ENCODE peak calls at places on chromosomes 4 and X, in six cellular contexts. Y is endothelial cell of umbilical vein; S is CD4-positive, alpha-beta T cell; R is RWPE1; X is MCF 10A; E is brain microvascular endothelial cell. D is an unnamed sample.

GRCh38 chrX:129642641-129643040 is 12.1 kb downstream of the APLN start:
- DNase-seq in X (peak; percentile 69), S (no peak), E (no peak), R (no peak), Y (no peak), D (no peak)

GRCh38 chrX:37454537-37455285 is 105.5 kb downstream of the PRRG1 start:
- DNase-seq in R (peak; percentile 67), X (peak; percentile 83), S (no peak), E (peak; percentile 11), Y (peak; percentile 32), D (peak; percentile 60)

GRCh38 chr4:124943938-124944337 is 231.4 kb upstream of the ANKRD50 start:
- DNase-seq in E (no peak), S (no peak), Y (no peak), R (no peak), X (peak; percentile 34), D (no peak)

GRCh38 chr4:67909910-67910905 is 26.4 kb upstream of the TMPRSS11D start:
- DNase-seq in R (no peak), E (no peak), Y (peak; percentile 34), X (peak; percentile 50), S (no peak), D (no peak)

GRCh38 chr4:19051751-19052296 is 1030.3 kb upstream of the LCORL start:
- DNase-seq in Y (peak; percentile 2), E (no peak), R (no peak), S (no peak), X (no peak), D (no peak)

GRCh38 chrX:22969416-22969815 is 30.3 kb upstream of the DDX53 start:
- DNase-seq in R (no peak), X (no peak), S (no peak), Y (no peak), E (peak; percentile 44), D (no peak)

GRCh38 chr4:16018841-16019240 is 55.9 kb upstream of the FGFBP2 start:
- DNase-seq in R (no peak), Y (no peak), S (no peak), X (no peak), E (no peak), D (no peak)

GRCh38 chr4:163693776-163694175 is 199.3 kb downstream of the TMA16 start:
- DNase-seq in R (peak; percentile 46), S (no peak), E (peak; percentile 72), X (peak; percentile 32), Y (no peak), D (no peak)

GRCh38 chr4:71559957-71560541 is 221.2 kb downstream of the SLC4A4 start:
- DNase-seq in E (peak; percentile 76), S (no peak), Y (peak; percentile 41), R (no peak), X (no peak), D (peak; percentile 6)

GRCh38 chrX:41471786-41472185 is 24.6 kb downstream of the NYX start:
- DNase-seq in X (no peak), E (no peak), S (no peak), Y (no peak), R (no peak), D (no peak)

GRCh38 chrX:54076903-54077302 is 32.6 kb upstream of the PHF8 start:
- DNase-seq in S (no peak), Y (no peak), R (peak; percentile 34), E (no peak), X (peak; percentile 88), D (no peak)

GRCh38 chr4:112585977-112586736 is 50.6 kb downstream of the ZGRF1 start:
- DNase-seq in E (no peak), R (no peak), S (no peak), Y (no peak), X (no peak), D (no peak)

GRCh38 chr4:94158883-94159282 is 48.8 kb upstream of the SMARCAD1 start:
- DNase-seq in E (no peak), X (no peak), R (no peak), S (no peak), Y (no peak), D (no peak)

GRCh38 chrX:103554687-103555417 is 30.5 kb upstream of the TCEAL4 start:
- DNase-seq in X (no peak), E (peak; percentile 49), S (peak; percentile 13), R (no peak), Y (peak; percentile 67), D (peak; percentile 36)

GRCh38 chrX:112521658-112522057 is 158.1 kb downstream of the LHFPL1 start:
- DNase-seq in Y (no peak), E (no peak), X (peak; percentile 26), S (no peak), R (no peak), D (no peak)

DNA sequence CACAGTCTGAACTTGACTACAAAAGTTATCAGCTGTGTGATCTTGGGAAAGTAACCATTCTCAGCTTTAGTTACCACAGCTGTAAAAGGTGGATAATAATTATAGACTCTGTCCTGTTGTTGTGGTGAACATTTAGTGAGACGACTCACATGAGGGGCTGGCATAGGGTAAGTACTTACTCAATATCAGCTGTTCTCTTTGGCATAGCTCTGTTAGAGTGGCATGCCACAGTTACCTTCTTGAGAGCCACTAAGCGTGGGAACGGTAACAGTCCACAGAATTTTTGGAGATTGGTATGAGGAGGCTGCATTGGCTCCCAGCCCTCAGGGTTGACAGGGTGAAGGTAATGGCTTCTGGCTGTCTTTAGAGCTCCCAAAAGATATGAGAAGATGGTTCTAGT is 13.2 kb upstream of the HAND2 start:
- DNase-seq in E (no peak), S (no peak), R (no peak), X (no peak), Y (no peak), D (no peak)
- TF ChIP-seq CTCF in E (no peak), S (no peak), R (no peak), X (no peak), Y (no peak), D (no peak)

DNA sequence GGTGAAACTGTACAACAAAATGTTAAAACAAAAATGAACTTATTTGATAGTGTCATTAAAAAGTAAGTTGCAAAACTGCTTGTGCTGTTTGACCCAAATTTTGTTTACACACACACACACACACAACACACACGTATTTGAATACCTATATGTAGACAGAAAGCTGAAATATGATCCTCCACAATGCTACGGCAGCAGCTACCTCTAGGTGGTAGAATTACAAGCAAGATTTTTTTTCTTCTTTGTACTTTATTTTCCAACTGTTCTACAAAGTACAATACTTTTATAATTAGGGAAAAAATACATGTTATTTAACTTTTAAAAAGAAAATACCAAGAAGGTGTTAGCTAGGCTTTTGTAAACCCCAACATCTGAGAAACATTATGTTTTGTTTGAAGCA is 1.2 kb downstream of the CYTL1 start:
- DNase-seq in X (no peak), S (no peak), R (no peak), Y (no peak), E (no peak), D (no peak)
- TF ChIP-seq CTCF in X (peak; percentile 19), S (no peak), R (no peak), Y (no peak), E (peak; percentile 20), D (no peak)

GRCh38 chr4:17124767-17125166 is 226.3 kb upstream of the LDB2 start:
- DNase-seq in E (no peak), X (no peak), R (no peak), Y (no peak), S (no peak), D (no peak)
- TF ChIP-seq CTCF in E (peak; percentile 31), X (no peak), R (no peak), Y (no peak), S (no peak), D (no peak)

GRCh38 chr4:176569301-176569700 is 223.4 kb downstream of the VEGFC start:
- DNase-seq in R (no peak), Y (peak; percentile 15), X (peak; percentile 10), S (no peak), E (no peak), D (no peak)
- TF ChIP-seq CTCF in R (no peak), Y (no peak), X (no peak), S (no peak), E (peak; percentile 42), D (no peak)

DNA sequence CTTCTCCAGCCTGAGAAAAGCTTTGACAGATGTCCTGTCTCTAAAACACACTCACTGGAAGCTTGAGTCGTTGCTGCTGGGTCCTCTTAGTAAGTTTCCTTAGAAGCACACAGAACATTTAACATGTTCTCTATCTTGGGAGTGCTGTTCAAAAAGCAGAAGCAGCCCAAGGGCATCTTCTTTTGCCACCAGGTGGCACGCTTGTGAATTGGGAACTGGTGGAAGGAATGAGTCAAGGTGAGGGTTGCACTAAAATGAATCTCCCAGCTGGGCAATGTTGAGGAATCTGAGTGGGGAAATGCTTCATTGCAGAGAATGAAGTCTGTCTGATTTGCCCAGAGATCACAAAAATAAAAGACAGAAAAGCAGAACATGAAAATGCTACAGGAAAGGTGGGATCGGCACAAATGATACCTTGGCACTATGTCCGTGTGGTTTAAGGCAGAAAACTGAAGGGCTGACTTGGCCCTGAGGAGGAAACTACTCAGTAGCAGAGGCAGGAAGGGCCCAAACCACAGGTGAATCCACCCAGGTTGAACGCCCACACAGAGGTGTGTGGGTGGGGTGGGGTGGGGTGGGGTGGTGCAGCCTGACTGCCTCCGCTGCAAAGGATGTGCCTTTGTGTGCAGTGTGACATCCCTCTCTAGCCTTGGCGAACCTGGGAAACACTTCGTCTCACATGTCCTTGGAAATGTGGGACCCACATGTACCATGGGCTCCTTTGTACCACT is 26.0 kb downstream of the KIT start:
- DNase-seq in R (peak; percentile 25), S (peak; percentile 22), X (peak; percentile 72), E (no peak), Y (peak; percentile 39), D (peak; percentile 51)
- TF ChIP-seq CTCF in R (no peak), S (peak; percentile 58), X (no peak), E (peak; percentile 69), Y (peak; percentile 20), D (peak; percentile 41)

GRCh38 chrX:19907794-19908193 is 20.4 kb upstream of the SH3KBP1 start:
- DNase-seq in X (no peak), S (no peak), R (no peak), E (no peak), Y (no peak), D (no peak)
- TF ChIP-seq CTCF in X (no peak), S (no peak), R (no peak), E (peak; percentile 15), Y (no peak), D (peak; percentile 25)

DNA sequence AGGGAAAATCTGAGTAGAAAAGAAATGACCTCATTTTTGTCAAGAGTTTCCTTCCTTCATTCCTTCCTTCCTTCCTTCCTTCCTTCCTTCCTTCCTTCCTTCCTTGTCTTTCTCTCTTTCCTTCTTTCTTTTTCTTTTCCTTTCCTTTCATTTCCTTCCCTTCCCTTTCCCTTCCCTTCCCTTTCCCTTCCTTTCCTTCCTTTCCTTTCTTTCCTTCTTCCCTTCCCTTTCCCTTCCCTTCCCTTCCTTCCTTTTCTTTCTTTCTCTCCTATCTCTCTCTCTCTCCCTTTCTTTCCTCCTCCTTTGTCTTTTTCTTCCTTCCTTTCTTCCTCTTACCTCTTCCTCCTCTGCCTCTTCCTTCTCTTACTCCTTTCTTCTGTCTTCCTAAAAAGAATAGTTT is 347.6 kb downstream of the FAM47A start:
- DNase-seq in R (no peak), X (no peak), S (no peak), Y (no peak), E (no peak), D (no peak)
- TF ChIP-seq CTCF in R (no peak), X (no peak), S (no peak), Y (no peak), E (no peak), D (no peak)

D was measured in Calu3.